ENCODE peak calls at places on chromosomes 4 and X, in eight cellular contexts. Y is H1, G is A549, W is right lobe of liver, I is neural progenitor cell, O is glutamatergic neuron, X is cardiac muscle cell, H is HL-60. F is an unnamed sample.

GRCh38 chrX:29478336-29479069 is 736.9 kb upstream of the MAGEB2 start:
- DNase-seq in Y (peak), I (peak), W (no peak), O (peak), G (peak), H (no peak), X (peak), F (no peak)

GRCh38 chrX:9163153-9163790 is 129.3 kb upstream of the FAM9B start:
- DNase-seq in Y (no peak), W (no peak), I (peak), H (no peak), O (no peak), G (peak), X (peak), F (no peak)

GRCh38 chr4:48093949-48094550 is 40.0 kb downstream of the TXK start:
- DNase-seq in I (peak), Y (peak), X (peak), W (no peak), O (no peak), H (no peak), G (peak), F (peak)

GRCh38 chr4:6419452-6420028 is 52.9 kb downstream of the PPP2R2C start:
- DNase-seq in G (peak), I (no peak), X (peak), Y (no peak), H (no peak), W (no peak), O (no peak), F (no peak)

GRCh38 chr4:153113838-153114105 is 90.5 kb upstream of the TRIM2 start:
- DNase-seq in W (no peak), O (no peak), X (no peak), H (no peak), G (no peak), Y (no peak), I (no peak), F (no peak)

GRCh38 chr4:4762909-4763814 is 96.3 kb upstream of the MSX1 start:
- DNase-seq in I (peak), O (no peak), W (no peak), Y (no peak), X (peak), H (no peak), G (peak), F (peak)

GRCh38 chr4:159224412-159224811 is 121.5 kb downstream of the RAPGEF2 start:
- DNase-seq in Y (no peak), X (no peak), G (no peak), I (no peak), O (no peak), W (no peak), H (no peak), F (no peak)

GRCh38 chrX:30885136-30885535 is 3.9 kb downstream of the TAB3 start:
- DNase-seq in O (no peak), I (no peak), G (no peak), X (no peak), Y (no peak), H (no peak), W (no peak), F (no peak)

GRCh38 chr4:83974111-83974789 is 438.3 kb downstream of the GPAT3 start:
- DNase-seq in H (no peak), W (no peak), O (no peak), Y (no peak), G (no peak), X (no peak), I (no peak), F (no peak)

GRCh38 chrX:37578045-37578444 is 6.6 kb downstream of the LANCL3 start:
- DNase-seq in Y (no peak), O (no peak), G (no peak), W (no peak), H (no peak), X (no peak), I (no peak), F (no peak)

GRCh38 chrX:129665916-129666644 is 11.3 kb upstream of the APLN start:
- DNase-seq in I (no peak), O (no peak), Y (no peak), X (peak), W (no peak), H (no peak), G (peak), F (no peak)

GRCh38 chr4:6692806-6693205 is 872 bp upstream of the S100P start:
- DNase-seq in W (no peak), H (no peak), I (no peak), Y (no peak), O (no peak), X (peak), G (no peak), F (no peak)

GRCh38 chrX:103538728-103539127 is 19.4 kb upstream of the RAB40A start:
- DNase-seq in H (no peak), O (no peak), W (no peak), G (no peak), I (no peak), X (peak), Y (no peak), F (no peak)

GRCh38 chr4:117001077-117001476 is 84.3 kb downstream of the TRAM1L1 start:
- DNase-seq in O (no peak), H (no peak), W (no peak), G (no peak), X (no peak), Y (no peak), I (peak), F (no peak)

GRCh38 chr4:24070117-24070516 is 180.3 kb upstream of the PPARGC1A start:
- DNase-seq in I (no peak), G (peak), H (no peak), O (no peak), X (peak), W (no peak), Y (no peak), F (no peak)

GRCh38 chr4:183335369-183335940 is 13.2 kb upstream of the CLDN24 start:
- DNase-seq in Y (no peak), X (peak), O (no peak), W (peak), I (no peak), H (no peak), G (peak), F (peak)

GRCh38 chr4:101049549-101050001 is 297.8 kb downstream of the PPP3CA start:
- DNase-seq in Y (no peak), H (no peak), X (no peak), O (no peak), W (no peak), G (no peak), I (peak), F (no peak)

GRCh38 chrX:115018944-115019343 is 1.5 kb upstream of the IL13RA2 start:
- DNase-seq in X (no peak), I (no peak), O (no peak), H (no peak), G (no peak), W (no peak), Y (no peak), F (no peak)

GRCh38 chrX:115013705-115014104 is 3.7 kb downstream of the IL13RA2 start:
- DNase-seq in W (no peak), G (peak), I (no peak), O (no peak), Y (no peak), X (peak), H (no peak), F (no peak)

GRCh38 chrX:115017455-115017854 is at the start of gene IL13RA2:
- DNase-seq in I (no peak), W (no peak), O (no peak), Y (no peak), X (no peak), G (no peak), H (no peak), F (no peak)

GRCh38 chrX:115021121-115021520 is 3.7 kb upstream of the IL13RA2 start:
- DNase-seq in I (no peak), Y (no peak), H (no peak), W (no peak), X (peak), O (no peak), G (no peak), F (no peak)

GRCh38 chrX:115018040-115018647 is 728 bp upstream of the IL13RA2 start:
- DNase-seq in O (no peak), I (peak), X (no peak), W (no peak), G (no peak), Y (no peak), H (no peak), F (peak)
- TF ChIP-seq CTCF in O (peak), I (peak), X (peak), W (peak), G (peak), Y (no peak), H (no peak), F (peak)

GRCh38 chrX:106894392-106894909 is 8.7 kb downstream of the RIPPLY1 start:
- DNase-seq in H (peak), I (peak), O (peak), Y (peak), W (no peak), G (peak), X (peak), F (peak)
- TF ChIP-seq CTCF in H (peak), I (peak), O (peak), Y (peak), W (peak), G (peak), X (peak), F (peak)

GRCh38 chr4:54066088-54066415 is 1.6 kb upstream of the CHIC2 start:
- DNase-seq in G (no peak), O (no peak), W (no peak), H (no peak), Y (no peak), I (no peak), X (no peak), F (peak)

GRCh38 chr4:54065282-54066087 is 1.1 kb upstream of the CHIC2 start:
- DNase-seq in X (peak), Y (no peak), G (no peak), H (no peak), O (no peak), W (no peak), I (no peak), F (no peak)

GRCh38 chr4:54063737-54064316 is 578 bp downstream of the CHIC2 start:
- DNase-seq in O (peak), G (peak), Y (no peak), H (no peak), I (peak), X (no peak), W (peak), F (peak)

GRCh38 chr4:54063224-54063623 is 1.2 kb downstream of the CHIC2 start:
- DNase-seq in O (no peak), I (no peak), G (no peak), Y (no peak), X (peak), W (no peak), H (no peak), F (peak)

GRCh38 chr4:54064317-54065275 is at the start of gene CHIC2:
- DNase-seq in Y (peak), I (peak), X (peak), O (peak), G (peak), W (peak), H (peak), F (peak)
- TF ChIP-seq CTCF in Y (no peak), I (no peak), X (no peak), O (no peak), G (no peak), W (no peak), H (no peak), F (no peak)

GRCh38 chr4:68907788-68908700 is 43.6 kb downstream of the UGT2A3 start:
- DNase-seq in W (no peak), O (no peak), G (peak), H (no peak), Y (no peak), I (no peak), X (no peak), F (no peak)

GRCh38 chr4:68906238-68907137 is 45.1 kb downstream of the UGT2A3 start:
- DNase-seq in G (no peak), Y (no peak), W (no peak), X (no peak), H (no peak), O (no peak), I (peak), F (no peak)

GRCh38 chr4:68905598-68906237 is 45.9 kb downstream of the UGT2A3 start:
- DNase-seq in I (peak), H (no peak), O (no peak), W (no peak), G (no peak), X (no peak), Y (no peak), F (no peak)

GRCh38 chr4:68907230-68907629 is 44.4 kb downstream of the UGT2A3 start:
- DNase-seq in I (no peak), Y (no peak), G (no peak), H (no peak), O (no peak), X (no peak), W (no peak), F (no peak)

GRCh38 chr4:68904786-68905185 is 46.8 kb downstream of the UGT2A3 start:
- DNase-seq in G (no peak), X (no peak), I (peak), W (no peak), Y (no peak), O (no peak), H (no peak), F (no peak)
- TF ChIP-seq CTCF in G (no peak), X (no peak), I (peak), W (peak), Y (peak), O (no peak), H (no peak), F (no peak)

DNA sequence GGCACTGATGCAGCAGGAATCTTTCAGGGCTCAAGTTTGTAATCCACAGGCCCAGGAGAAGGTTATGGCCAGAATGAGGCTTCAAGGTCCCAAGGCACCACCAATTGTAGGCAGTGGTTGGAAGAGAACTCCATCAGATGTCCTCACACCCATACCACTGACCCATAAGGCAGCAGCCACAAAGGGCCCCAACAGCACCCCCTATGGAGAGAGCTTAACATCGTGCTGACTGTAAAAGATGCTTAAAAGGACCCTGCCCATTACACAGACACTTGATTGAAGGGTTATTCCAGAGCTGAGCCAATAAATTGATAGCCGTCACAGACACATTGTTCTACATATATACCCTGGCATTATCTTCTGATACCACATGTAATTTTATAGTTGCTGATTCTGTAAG is 113.7 kb downstream of the SOWAHB start:
- DNase-seq in Y (no peak), G (peak), W (no peak), H (no peak), O (no peak), I (peak), X (no peak), F (peak)
- TF ChIP-seq CTCF in Y (peak), G (no peak), W (no peak), H (no peak), O (no peak), I (peak), X (no peak), F (no peak)

GRCh38 chr4:37132351-37132989 is 112.1 kb upstream of the NWD2 start:
- DNase-seq in I (peak), G (no peak), W (no peak), Y (no peak), X (no peak), H (no peak), O (no peak), F (no peak)
- TF ChIP-seq CTCF in I (peak), G (no peak), W (no peak), Y (peak), X (no peak), H (no peak), O (peak), F (no peak)

GRCh38 chr4:114137984-114138383 is 158.5 kb upstream of the ARSJ start:
- DNase-seq in O (no peak), W (no peak), H (no peak), Y (no peak), G (no peak), X (no peak), I (no peak), F (no peak)

GRCh38 chr4:114132199-114132598 is 152.8 kb upstream of the ARSJ start:
- DNase-seq in G (no peak), H (no peak), Y (no peak), X (no peak), O (no peak), W (no peak), I (no peak), F (no peak)

GRCh38 chr4:114136067-114136466 is 156.6 kb upstream of the ARSJ start:
- DNase-seq in G (no peak), H (no peak), I (no peak), Y (no peak), O (no peak), W (no peak), X (peak), F (no peak)

DNA sequence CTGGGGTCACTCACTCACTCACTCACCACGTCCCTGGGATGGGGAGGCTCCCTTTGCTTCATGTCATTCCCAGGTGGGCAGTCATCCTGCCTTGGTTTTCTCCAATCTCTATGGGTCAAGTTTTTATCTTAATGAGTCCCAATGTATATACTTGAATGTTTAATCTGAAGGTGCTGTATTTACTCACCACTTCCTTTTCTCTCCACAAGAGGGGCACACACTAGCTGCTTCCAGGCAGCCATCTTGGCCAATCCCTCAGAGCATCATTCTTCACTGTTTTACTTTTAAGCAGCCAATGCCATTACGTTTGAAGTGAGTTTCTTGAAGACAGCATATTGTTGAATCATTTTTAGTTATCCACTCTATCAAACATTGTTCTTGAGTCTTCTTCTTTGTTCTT is 153.4 kb upstream of the ARSJ start:
- DNase-seq in O (no peak), G (peak), Y (no peak), H (no peak), W (no peak), X (peak), I (peak), F (peak)
- TF ChIP-seq CTCF in O (peak), G (no peak), Y (peak), H (no peak), W (peak), X (peak), I (peak), F (peak)

F was measured in activated CD8-positive, alpha-beta T cell treated with anti-CD3 and anti-CD28 coated beads for 36 hours.